ENCODE peak calls at places on chromosomes 3 and 15, in seven cellular contexts. U is adrenal gland, G is mesothelial cell of epicardium, L is transverse colon, I is EL, N is tibial artery, Z is osteoblast. B is an unnamed sample.
A peak's percentile ranks its signal among the peaks of the same experiment; 100 is the strongest.

GRCh38 chr15:49855917-49856637 is 235.2 kb downstream of the DTWD1 start:
- DNase-seq in Z (peak; percentile 66), L (no peak), U (peak; percentile 58), N (peak; percentile 23), G (no peak), I (peak; percentile 95), B (peak; percentile 96)

GRCh38 chr3:52121459-52121795 is 32.8 kb downstream of the POC1A start:
- DNase-seq in Z (no peak), U (peak; percentile 71), I (no peak), G (no peak), N (peak; percentile 62), L (peak; percentile 24), B (no peak)

GRCh38 chr15:94230886-94231727 is at the start of gene MCTP2:
- DNase-seq in G (peak; percentile 60), L (peak; percentile 93), I (peak; percentile 39), N (peak; percentile 48), U (peak; percentile 71), Z (peak; percentile 64), B (peak; percentile 78)

GRCh38 chr15:40092416-40093223 is 16.1 kb downstream of the BMF start:
- DNase-seq in U (peak; percentile 92), N (peak; percentile 80), L (peak; percentile 74), I (peak; percentile 57), Z (peak; percentile 93), G (no peak), B (peak; percentile 74)

GRCh38 chr3:41485484-41485883 is 286.2 kb downstream of the CTNNB1 start:
- DNase-seq in L (no peak), Z (no peak), N (no peak), I (no peak), G (no peak), U (no peak), B (no peak)

GRCh38 chr15:47991376-47991775 is 129.4 kb upstream of the SLC24A5 start:
- DNase-seq in L (no peak), Z (no peak), U (no peak), N (no peak), I (no peak), G (no peak), B (peak; percentile 27)

GRCh38 chr3:171462224-171462623 is 2.0 kb upstream of the TNIK start:
- DNase-seq in G (no peak), N (no peak), L (no peak), U (no peak), I (no peak), Z (no peak), B (no peak)

GRCh38 chr3:123859177-123859576 is 25.0 kb downstream of the MYLK start:
- DNase-seq in Z (no peak), N (no peak), U (no peak), I (no peak), G (no peak), L (no peak), B (peak; percentile 65)

GRCh38 chr15:50227076-50227475 is 38.5 kb downstream of the HDC start:
- DNase-seq in I (peak; percentile 78), U (no peak), L (no peak), Z (peak; percentile 80), G (no peak), N (no peak), B (peak; percentile 59)

GRCh38 chr15:71048913-71049675 is 66.2 kb upstream of the THSD4 start:
- DNase-seq in G (no peak), N (no peak), I (peak; percentile 94), L (no peak), Z (peak; percentile 44), U (no peak), B (peak; percentile 94)

GRCh38 chr15:78508272-78508671 is 895 bp downstream of the HYKK start:
- DNase-seq in I (no peak), U (no peak), N (no peak), G (no peak), Z (no peak), L (no peak), B (no peak)

GRCh38 chr15:57820119-57820518 is 113.6 kb downstream of the POLR2M start:
- DNase-seq in U (no peak), Z (no peak), L (no peak), G (no peak), N (no peak), I (peak; percentile 75), B (peak; percentile 18)

GRCh38 chr3:119062892-119063291 is 28.2 kb upstream of the IGSF11 start:
- DNase-seq in N (no peak), U (no peak), L (no peak), Z (no peak), G (no peak), I (no peak), B (no peak)

GRCh38 chr3:47824541-47825473 is 21.9 kb downstream of the DHX30 start:
- DNase-seq in U (peak; percentile 79), I (peak; percentile 87), Z (peak; percentile 99), N (peak; percentile 65), L (peak; percentile 82), G (peak; percentile 81), B (peak; percentile 95)

GRCh38 chr3:194272221-194272620 is 78.9 kb downstream of the CPN2 start:
- DNase-seq in G (no peak), N (no peak), L (peak; percentile 7), I (no peak), U (peak; percentile 69), Z (peak; percentile 71), B (no peak)

GRCh38 chr15:57570340-57570739 is 21.4 kb upstream of the MYZAP start:
- DNase-seq in L (no peak), I (no peak), Z (no peak), U (no peak), N (no peak), G (no peak), B (no peak)

GRCh38 chr15:69367231-69367630 is 46.9 kb upstream of the KIF23 start:
- DNase-seq in U (no peak), Z (no peak), N (no peak), G (no peak), I (no peak), L (no peak), B (no peak)

GRCh38 chr15:76057332-76058000 is 2.3 kb upstream of the TMEM266 start:
- DNase-seq in Z (peak; percentile 86), U (peak; percentile 55), I (peak; percentile 33), L (peak; percentile 14), G (peak; percentile 45), N (no peak), B (peak; percentile 58)

GRCh38 chr15:84955089-84955848 is 26.4 kb upstream of the PDE8A start:
- DNase-seq in N (peak; percentile 77), U (peak; percentile 93), Z (peak; percentile 87), I (peak; percentile 71), G (peak; percentile 74), L (peak; percentile 78), B (peak; percentile 86)

GRCh38 chr3:45994661-45995369 is 809 bp downstream of the FYCO1 start:
- DNase-seq in U (no peak), L (peak; percentile 54), G (no peak), Z (no peak), N (no peak), I (peak; percentile 39), B (peak; percentile 54)

GRCh38 chr3:7632305-7632704 is 771.4 kb downstream of the GRM7 start:
- DNase-seq in Z (no peak), I (no peak), L (no peak), U (no peak), G (no peak), N (no peak), B (no peak)

GRCh38 chr3:78879516-78879860 is 888.3 kb downstream of the ROBO1 start:
- DNase-seq in Z (no peak), L (no peak), U (no peak), G (no peak), N (no peak), I (no peak), B (no peak)

GRCh38 chr3:62065985-62066693 is 307.2 kb downstream of the FEZF2 start:
- DNase-seq in Z (peak; percentile 55), I (no peak), N (no peak), G (no peak), U (no peak), L (no peak), B (peak; percentile 36)

GRCh38 chr15:60315878-60316277 is 81.9 kb downstream of the ANXA2 start:
- DNase-seq in Z (no peak), I (no peak), N (no peak), G (no peak), L (no peak), U (no peak), B (no peak)

GRCh38 chr3:151726016-151726415 is 7.7 kb upstream of the AADACL2 start:
- DNase-seq in L (no peak), G (no peak), N (no peak), I (peak; percentile 42), Z (no peak), U (no peak), B (no peak)

GRCh38 chr15:99729920-99730319 is 3.3 kb downstream of the LYSMD4 start:
- DNase-seq in U (no peak), L (no peak), I (peak; percentile 52), G (no peak), N (peak; percentile 39), Z (peak; percentile 80), B (peak; percentile 69)

GRCh38 chr3:52014613-52015012 is 18.9 kb upstream of the RPL29 start:
- DNase-seq in G (no peak), N (no peak), L (no peak), U (no peak), Z (no peak), I (peak; percentile 25), B (peak; percentile 33)

GRCh38 chr15:89836255-89837133 is 21.8 kb upstream of the ANPEP start:
- DNase-seq in Z (peak; percentile 92), G (no peak), L (no peak), I (peak; percentile 95), U (no peak), N (peak; percentile 39), B (peak; percentile 96)

GRCh38 chr3:112117826-112118571 is 15.0 kb downstream of the GCSAM start:
- DNase-seq in I (no peak), U (no peak), G (no peak), Z (no peak), L (peak; percentile 24), N (peak; percentile 35), B (no peak)

B was measured in GM23248.